ENCODE peak calls at places on chromosome 12, in nine cellular contexts. Y is left ventricle myocardium inferior; H is stomach; O is astrocyte; Q is lower lobe of right lung; S is hepatocyte; U is H1; V is aorta; T is naive thymus-derived CD4-positive, alpha-beta T cell. L is an unnamed sample. For H3K27me3 and H3K4me1, the result is how much of the 10 kb centered on the place peaks cover.

GRCh38 chr12:18546399-18546798 is 191.4 kb downstream of the PLCZ1 start:
- DNase-seq in S (peak), T (no peak), U (no peak), H (no peak), V (no peak), Q (no peak), O (peak), Y (no peak), L (no peak)

GRCh38 chr12:78181544-78182162 is 351.0 kb downstream of the NAV3 start:
- DNase-seq in Y (no peak), T (no peak), V (no peak), U (no peak), O (no peak), H (no peak), Q (no peak), S (peak), L (peak)

GRCh38 chr12:25005376-25005775 is 56.5 kb upstream of the BCAT1 start:
- DNase-seq in Y (no peak), U (no peak), Q (no peak), T (no peak), H (no peak), V (no peak), O (no peak), S (no peak), L (no peak)

GRCh38 chr12:52720487-52720886 is 17.2 kb upstream of the KRT77 start:
- DNase-seq in O (no peak), V (no peak), Y (no peak), U (no peak), S (no peak), H (no peak), Q (no peak), T (no peak), L (no peak)

GRCh38 chr12:115726691-115727090 is 550.8 kb downstream of the MED13L start:
- DNase-seq in T (no peak), H (no peak), Q (no peak), Y (no peak), S (no peak), U (no peak), O (no peak), V (no peak), L (peak)

GRCh38 chr12:80636832-80637231 is 70.6 kb upstream of the MYF6 start:
- DNase-seq in V (no peak), T (no peak), H (no peak), S (no peak), Q (no peak), O (no peak), Y (no peak), U (no peak), L (no peak)

GRCh38 chr12:13163868-13164267 is 32.7 kb upstream of the EMP1 start:
- DNase-seq in S (no peak), O (no peak), H (no peak), V (no peak), T (no peak), Q (no peak), Y (no peak), U (no peak), L (no peak)

GRCh38 chr12:81722004-81722403 is 37.1 kb downstream of the PPFIA2 start:
- DNase-seq in H (no peak), S (no peak), T (no peak), Q (no peak), V (no peak), Y (no peak), U (no peak), O (peak), L (no peak)

GRCh38 chr12:121980211-121980891 is 41.3 kb upstream of the BCL7A start:
- DNase-seq in O (no peak), Q (no peak), S (no peak), U (no peak), Y (no peak), V (no peak), H (no peak), T (no peak), L (no peak)

GRCh38 chr12:101720118-101720517 is 19.1 kb downstream of the SYCP3 start:
- DNase-seq in O (no peak), Y (no peak), U (no peak), H (no peak), V (no peak), Q (no peak), T (no peak), S (no peak), L (peak)

GRCh38 chr12:117472983-117473382 is 111.6 kb upstream of the NOS1 start:
- DNase-seq in V (no peak), T (no peak), U (peak), Y (no peak), S (peak), H (no peak), Q (no peak), O (no peak), L (no peak)

GRCh38 chr12:126663304-126664094 is 1598.3 kb downstream of the AACS start:
- DNase-seq in Y (no peak), V (no peak), Q (no peak), O (no peak), T (no peak), S (peak), U (peak), H (no peak), L (no peak)

GRCh38 chr12:89162704-89163261 is 189.5 kb downstream of the DUSP6 start:
- DNase-seq in V (peak), Y (peak), S (peak), O (peak), H (peak), T (no peak), U (no peak), Q (peak), L (peak)

GRCh38 chr12:68808388-68809189 is 612 bp downstream of the MDM2 start:
- DNase-seq in O (peak), T (peak), H (peak), V (peak), Y (peak), Q (peak), U (peak), S (peak), L (peak)

GRCh38 chr12:120851939-120852338 is 52.2 kb downstream of the SPPL3 start:
- DNase-seq in H (no peak), O (no peak), Y (no peak), S (no peak), Q (no peak), T (no peak), U (no peak), V (no peak), L (no peak)

GRCh38 chr12:123059501-123059900 is 79.0 kb downstream of the ARL6IP4 start:
- DNase-seq in T (no peak), H (no peak), S (no peak), O (no peak), Q (no peak), V (no peak), U (no peak), Y (no peak), L (no peak)

GRCh38 chr12:13183621-13184020 is 12.9 kb upstream of the EMP1 start:
- DNase-seq in Q (no peak), H (no peak), T (no peak), U (no peak), S (no peak), O (no peak), Y (no peak), V (no peak), L (no peak)

GRCh38 chr12:105765053-105766019 is 373.4 kb downstream of the NUAK1 start:
- DNase-seq in H (no peak), V (no peak), Q (no peak), Y (no peak), T (no peak), U (no peak), O (no peak), S (no peak), L (no peak)

GRCh38 chr12:53062011-53062961 is 12.4 kb downstream of the TNS2 start:
- DNase-seq in H (no peak), V (no peak), O (no peak), T (no peak), Y (no peak), S (no peak), U (no peak), Q (no peak), L (no peak)

GRCh38 chr12:106301241-106301610 is 1.3 kb upstream of the TCP11L2 start:
- DNase-seq in U (no peak), V (no peak), S (no peak), H (no peak), T (no peak), O (peak), Q (no peak), Y (no peak), L (no peak)

GRCh38 chr12:102419094-102419764 is 61.1 kb downstream of the IGF1 start:
- DNase-seq in Y (no peak), O (no peak), U (no peak), S (no peak), Q (no peak), V (peak), H (no peak), T (no peak), L (no peak)

GRCh38 chr12:57147641-57147944 is 174 bp upstream of the LRP1-AS start:
- DNase-seq in U (no peak), O (no peak), H (no peak), Y (no peak), Q (no peak), V (peak), S (peak), T (no peak), L (no peak)

GRCh38 chr12:80648866-80649265 is 58.6 kb upstream of the MYF6 start:
- DNase-seq in T (no peak), U (no peak), Y (no peak), O (peak), S (no peak), Q (no peak), V (no peak), H (no peak), L (no peak)

GRCh38 chr12:116040412-116040811 is 237.1 kb downstream of the MED13L start:
- DNase-seq in Q (no peak), U (no peak), V (no peak), O (peak), H (no peak), Y (no peak), S (no peak), T (no peak), L (no peak)

GRCh38 chr12:77537648-77538047 is 293.0 kb upstream of the NAV3 start:
- DNase-seq in T (no peak), Y (no peak), Q (no peak), H (no peak), O (no peak), U (no peak), V (no peak), S (no peak), L (no peak)

GRCh38 chr12:90826031-90826430 is 128.9 kb downstream of the CCER1 start:
- DNase-seq in V (no peak), S (no peak), U (no peak), Y (no peak), H (no peak), O (no peak), Q (no peak), T (no peak), L (no peak)

GRCh38 chr12:25591132-25591531 is 38.0 kb upstream of the LMNTD1 start:
- DNase-seq in T (no peak), O (no peak), H (no peak), V (no peak), Y (no peak), Q (no peak), U (peak), S (no peak), L (no peak)

GRCh38 chr12:43869184-43869583 is 33.3 kb downstream of the TMEM117 start:
- DNase-seq in Y (no peak), H (no peak), U (no peak), T (no peak), Q (no peak), V (no peak), O (no peak), S (no peak), L (no peak)

GRCh38 chr12:8890313-8891084 is 23.8 kb upstream of the PHC1 start:
- DNase-seq in O (peak), Q (peak), H (peak), T (peak), V (no peak), U (no peak), S (peak), Y (no peak), L (peak)

GRCh38 chr12:114672817-114673168 is 11.2 kb downstream of the TBX3 start:
- DNase-seq in Q (no peak), Y (no peak), O (no peak), V (no peak), T (no peak), H (no peak), S (peak), U (no peak), L (no peak)

GRCh38 chr12:114669501-114670256 is 14.3 kb downstream of the TBX3 start:
- DNase-seq in Y (no peak), Q (no peak), S (peak), H (no peak), V (no peak), U (no peak), O (no peak), T (no peak), L (no peak)

GRCh38 chr12:114671664-114672476 is 12.1 kb downstream of the TBX3 start:
- DNase-seq in V (no peak), O (no peak), U (no peak), Q (no peak), Y (no peak), S (peak), H (no peak), T (no peak), L (no peak)

GRCh38 chr12:114670257-114670955 is 13.6 kb downstream of the TBX3 start:
- DNase-seq in T (no peak), H (no peak), V (no peak), Q (no peak), S (no peak), U (no peak), O (no peak), Y (no peak), L (no peak)

GRCh38 chr12:114671321-114671663 is 12.7 kb downstream of the TBX3 start:
- DNase-seq in H (no peak), T (no peak), O (no peak), V (no peak), S (no peak), Q (no peak), Y (no peak), U (no peak), L (no peak)
- H3K27me3 ChIP-seq in H (under half), T (under half), O (under half), V (under half), S (under half), Q (half or more), Y (under half), U (half or more), L (under half)

DNA sequence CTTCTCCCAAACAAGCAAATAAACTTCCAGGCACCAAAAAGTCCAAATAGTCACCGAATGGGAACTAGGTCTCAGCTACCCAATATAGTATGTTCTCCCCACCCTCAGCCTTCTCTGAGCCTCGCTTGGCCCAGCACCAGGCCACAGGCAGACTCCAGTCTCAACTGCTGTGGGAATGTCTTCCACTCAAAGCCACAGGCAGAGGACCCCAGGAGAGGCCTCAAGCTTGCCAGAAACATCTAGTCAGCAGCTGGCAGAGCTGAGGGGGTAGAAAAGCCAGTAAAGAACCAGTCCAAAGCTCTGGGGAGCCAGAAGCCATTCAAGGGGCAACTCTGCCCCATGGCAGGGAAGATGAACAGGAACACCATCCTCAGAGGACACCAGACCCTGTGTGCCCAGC is 41.8 kb downstream of the FMNL3 start:
- DNase-seq in Y (no peak), H (no peak), T (no peak), O (peak), S (no peak), Q (no peak), U (no peak), V (no peak), L (no peak)
- H3K27ac ChIP-seq in Y (peak), H (no peak), T (peak), O (no peak), S (no peak), Q (peak), U (no peak), V (no peak), L (no peak)

DNA sequence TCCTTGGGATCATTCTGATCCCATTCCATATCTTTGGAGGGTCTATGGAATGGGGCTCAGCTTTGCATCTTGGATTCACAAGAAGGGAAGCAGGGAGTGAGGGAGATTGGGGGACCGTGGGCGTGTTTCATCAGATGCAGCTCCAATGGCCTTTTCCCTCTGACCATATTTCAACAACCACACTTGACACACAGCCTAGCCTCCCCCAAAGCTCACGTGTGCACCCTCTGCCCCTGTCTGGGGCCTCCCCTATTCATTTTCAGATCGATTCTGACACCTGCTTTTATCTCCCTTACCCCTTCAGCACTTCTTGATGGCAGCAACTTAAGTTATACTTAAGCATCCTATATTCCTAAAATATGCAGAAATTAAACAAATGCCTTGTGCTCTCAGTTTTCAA is 126.6 kb downstream of the CHST11 start:
- DNase-seq in Y (no peak), U (no peak), T (no peak), Q (no peak), H (no peak), V (no peak), O (no peak), S (no peak), L (no peak)
- H3K4me1 ChIP-seq in Y (under half), U (under half), T (under half), Q (under half), H (under half), V (under half), O (under half), S (under half), L (under half)

GRCh38 chr12:93002278-93003054 is 73.4 kb upstream of the EEA1 start:
- DNase-seq in H (no peak), S (no peak), V (peak), T (no peak), O (peak), Y (no peak), Q (no peak), U (no peak), L (no peak)
- H3K27me3 ChIP-seq in H (under half), S (under half), V (under half), T (under half), O (under half), Y (under half), Q (under half), U (under half), L (under half)

DNA sequence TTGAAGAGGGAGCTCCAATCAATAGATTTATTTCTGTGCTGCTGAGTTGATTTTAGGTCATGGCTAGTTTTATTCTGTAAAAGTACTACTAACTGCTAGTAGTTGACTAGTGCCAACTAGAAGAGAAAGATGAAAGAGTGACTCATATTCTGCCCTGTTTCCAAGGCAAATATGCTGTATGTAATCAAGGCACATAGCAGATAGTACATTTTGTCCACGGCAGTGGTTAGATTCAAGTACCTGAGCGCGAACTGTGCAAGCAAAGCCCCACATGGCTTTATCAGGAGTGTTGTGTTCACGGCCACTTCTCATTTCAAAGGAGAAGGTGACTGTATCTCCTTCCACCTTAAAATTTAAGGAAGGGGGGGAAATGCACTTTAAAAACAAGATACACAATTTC is 126.8 kb downstream of the TRAFD1 start:
- DNase-seq in O (peak), U (no peak), Y (no peak), H (peak), T (no peak), V (no peak), S (peak), Q (peak), L (no peak)
- H3K27ac ChIP-seq in O (no peak), U (no peak), Y (no peak), H (peak), T (no peak), V (no peak), S (no peak), Q (peak), L (no peak)

GRCh38 chr12:2390850-2391390 is 338.1 kb downstream of the CACNA1C start:
- DNase-seq in Q (no peak), Y (no peak), T (no peak), H (no peak), V (no peak), O (no peak), S (no peak), U (no peak), L (no peak)

GRCh38 chr12:2387051-2387834 is 334.5 kb downstream of the CACNA1C start:
- DNase-seq in V (no peak), U (no peak), Y (no peak), O (peak), Q (no peak), H (no peak), S (no peak), T (no peak), L (no peak)

GRCh38 chr12:2390133-2390532 is 337.3 kb downstream of the CACNA1C start:
- DNase-seq in V (no peak), S (no peak), Q (no peak), Y (no peak), H (no peak), T (no peak), O (no peak), U (no peak), L (no peak)

GRCh38 chr12:2391740-2392341 is 339.1 kb downstream of the CACNA1C start:
- DNase-seq in O (no peak), H (no peak), U (no peak), T (no peak), Q (no peak), S (no peak), V (no peak), Y (no peak), L (no peak)

GRCh38 chr12:2389079-2389790 is 336.4 kb downstream of the CACNA1C start:
- DNase-seq in T (no peak), S (no peak), V (no peak), O (no peak), U (no peak), H (no peak), Q (no peak), Y (no peak), L (peak)
- H3K4me1 ChIP-seq in T (under half), S (under half), V (under half), O (under half), U (under half), H (under half), Q (under half), Y (half or more), L (under half)

DNA sequence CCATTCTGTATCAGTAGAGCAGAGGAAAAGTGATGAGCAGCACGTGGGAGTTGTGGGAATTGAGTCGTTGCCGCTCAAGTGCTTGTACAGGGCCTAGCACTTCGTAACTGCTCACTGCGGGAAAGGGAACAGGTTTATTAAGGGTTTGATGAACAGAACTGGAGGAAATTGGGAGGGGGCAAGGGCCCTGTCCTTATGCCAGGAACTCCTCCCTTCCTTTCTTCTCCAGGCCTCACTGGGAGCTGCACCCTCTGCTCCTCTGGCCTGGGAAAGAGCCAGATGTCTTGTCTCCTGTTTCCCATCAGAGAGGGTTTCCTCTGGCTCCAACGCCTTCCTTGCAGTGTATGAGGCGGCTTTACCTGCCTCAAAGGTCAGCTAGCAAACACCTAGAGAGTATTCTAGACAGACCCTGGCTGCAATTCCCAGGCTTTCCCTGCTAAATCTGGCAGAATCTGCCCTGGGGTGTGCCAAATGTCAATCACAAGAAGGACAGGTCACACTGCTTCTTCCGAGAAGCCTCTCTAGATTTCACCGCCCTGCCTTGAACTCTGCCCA is 78.4 kb downstream of the NTF3 start:
- DNase-seq in O (no peak), U (no peak), Y (no peak), T (no peak), Q (no peak), H (no peak), S (no peak), V (no peak), L (no peak)
- H3K27me3 ChIP-seq in O (under half), U (under half), Y (under half), T (under half), Q (under half), H (under half), S (under half), V (under half), L (under half)

L was measured in small intestine.